ENCODE peak calls at places on chromosomes 7 and 10, in four cellular contexts. One of them, this sample, is unnamed.

GRCh38 chr10:90871279-90871760 is 454 bp upstream of the RPP30 start:
- DNase-seq in activated CD4-positive, alpha-beta T cell treated with anti-CD3 and anti-CD28 coated beads, Interleukin-2, amount 50 U/mL, for 1 hour: peak
- DNase-seq in NAMALWA: peak
- DNase-seq in pons: peak
- DNase-seq in this sample: peak

GRCh38 chr10:1036341-1036791 is 10.7 kb upstream of the IDI2 start:
- DNase-seq in pons: no peak
- DNase-seq in NAMALWA: peak
- DNase-seq in activated CD4-positive, alpha-beta T cell treated with anti-CD3 and anti-CD28 coated beads, Interleukin-2, amount 50 U/mL, for 1 hour: no peak
- DNase-seq in this sample: no peak

GRCh38 chr10:25815999-25816768 is 117.8 kb upstream of the MYO3A start:
- DNase-seq in NAMALWA: no peak
- DNase-seq in activated CD4-positive, alpha-beta T cell treated with anti-CD3 and anti-CD28 coated beads, Interleukin-2, amount 50 U/mL, for 1 hour: no peak
- DNase-seq in pons: no peak
- DNase-seq in this sample: peak

GRCh38 chr7:22668971-22669401 is 58.0 kb upstream of the IL6 start:
- DNase-seq in pons: no peak
- DNase-seq in NAMALWA: no peak
- DNase-seq in activated CD4-positive, alpha-beta T cell treated with anti-CD3 and anti-CD28 coated beads, Interleukin-2, amount 50 U/mL, for 1 hour: no peak
- DNase-seq in this sample: no peak

GRCh38 chr7:69800495-69800894 is 202.2 kb downstream of the AUTS2 start:
- DNase-seq in NAMALWA: no peak
- DNase-seq in activated CD4-positive, alpha-beta T cell treated with anti-CD3 and anti-CD28 coated beads, Interleukin-2, amount 50 U/mL, for 1 hour: no peak
- DNase-seq in pons: no peak
- DNase-seq in this sample: no peak

GRCh38 chr7:75621124-75621523 is 117.6 kb downstream of the HIP1 start:
- DNase-seq in activated CD4-positive, alpha-beta T cell treated with anti-CD3 and anti-CD28 coated beads, Interleukin-2, amount 50 U/mL, for 1 hour: no peak
- DNase-seq in NAMALWA: peak
- DNase-seq in pons: no peak
- DNase-seq in this sample: no peak

GRCh38 chr10:91552706-91553105 is 80.2 kb downstream of the PPP1R3C start:
- DNase-seq in pons: no peak
- DNase-seq in NAMALWA: peak
- DNase-seq in activated CD4-positive, alpha-beta T cell treated with anti-CD3 and anti-CD28 coated beads, Interleukin-2, amount 50 U/mL, for 1 hour: no peak
- DNase-seq in this sample: no peak

GRCh38 chr7:68770649-68771048 is 827.6 kb upstream of the AUTS2 start:
- DNase-seq in pons: no peak
- DNase-seq in activated CD4-positive, alpha-beta T cell treated with anti-CD3 and anti-CD28 coated beads, Interleukin-2, amount 50 U/mL, for 1 hour: no peak
- DNase-seq in NAMALWA: no peak
- DNase-seq in this sample: no peak